ENCODE peak calls at places on chromosomes 1 and 21, in six cellular contexts. T is cardiac fibroblast, M is HTR-8/SVneo, H is G401, A is Right ventricle myocardium superior, C is GM20000. J is an unnamed sample.

GRCh38 chr1:165645654-165646366 is 14.8 kb downstream of the MGST3 start:
- DNase-seq in T (no peak), M (no peak), H (no peak), A (peak), C (no peak), J (no peak)

GRCh38 chr1:164771568-164772350 is 212.8 kb downstream of the PBX1 start:
- DNase-seq in T (peak), M (no peak), H (no peak), A (no peak), C (no peak), J (no peak)

GRCh38 chr1:191490303-191490702 is 668.0 kb upstream of the RGS18 start:
- DNase-seq in T (no peak), M (no peak), H (no peak), A (no peak), C (no peak), J (no peak)

GRCh38 chr21:32392299-32392879 is 423 bp downstream of the URB1 start:
- DNase-seq in T (no peak), M (no peak), H (peak), A (peak), C (no peak), J (no peak)

GRCh38 chr1:21311016-21311415 is 20.8 kb upstream of the ECE1 start:
- DNase-seq in T (peak), M (no peak), H (no peak), A (no peak), C (no peak), J (no peak)

GRCh38 chr1:113734357-113735055 is 24.8 kb downstream of the PHTF1 start:
- DNase-seq in T (no peak), M (no peak), H (no peak), A (no peak), C (no peak), J (no peak)

GRCh38 chr1:54403808-54404261 is 2.4 kb downstream of the SSBP3 start:
- DNase-seq in T (peak), M (peak), H (no peak), A (no peak), C (no peak), J (peak)

GRCh38 chr1:156958247-156958714 is 37.8 kb downstream of the LRRC71 start:
- DNase-seq in T (no peak), M (peak), H (no peak), A (no peak), C (no peak), J (no peak)

GRCh38 chr1:223429821-223430220 is 36.6 kb downstream of the CCDC185 start:
- DNase-seq in T (no peak), M (no peak), H (no peak), A (no peak), C (no peak), J (no peak)

GRCh38 chr1:210231846-210232523 is 611 bp upstream of the SERTAD4 start:
- DNase-seq in T (peak), M (no peak), H (peak), A (no peak), C (no peak), J (no peak)

GRCh38 chr21:23960769-23961168 is 1646.5 kb downstream of the MRPL39 start:
- DNase-seq in T (no peak), M (no peak), H (no peak), A (no peak), C (no peak), J (no peak)

GRCh38 chr1:11653101-11653601 is 1.1 kb downstream of the FBXO2 start:
- DNase-seq in T (no peak), M (peak), H (peak), A (no peak), C (no peak), J (no peak)

GRCh38 chr1:93707956-93708355 is 26.3 kb upstream of the BCAR3 start:
- DNase-seq in T (no peak), M (no peak), H (no peak), A (no peak), C (peak), J (no peak)

GRCh38 chr1:60573726-60574409 is 500.3 kb upstream of the C1orf87 start:
- DNase-seq in T (peak), M (no peak), H (no peak), A (no peak), C (no peak), J (no peak)

GRCh38 chr1:244171241-244171985 is 120.3 kb downstream of the ZBTB18 start:
- DNase-seq in T (no peak), M (no peak), H (peak), A (no peak), C (no peak), J (no peak)

GRCh38 chr21:34553199-34553952 is 41.4 kb upstream of the KCNE1 start:
- DNase-seq in T (peak), M (peak), H (no peak), A (no peak), C (no peak), J (no peak)

GRCh38 chr21:42755766-42756579 is 102.6 kb downstream of the PDE9A start:
- DNase-seq in T (no peak), M (no peak), H (no peak), A (no peak), C (no peak), J (no peak)

GRCh38 chr1:31238612-31238985 is 1.1 kb downstream of the NKAIN1 start:
- DNase-seq in T (no peak), M (no peak), H (no peak), A (no peak), C (no peak), J (no peak)

GRCh38 chr1:119080586-119080985 is 59.9 kb downstream of the WARS2 start:
- DNase-seq in T (peak), M (peak), H (peak), A (no peak), C (no peak), J (no peak)

GRCh38 chr1:7000720-7001119 is 215.5 kb downstream of the CAMTA1 start:
- DNase-seq in T (no peak), M (no peak), H (no peak), A (no peak), C (no peak), J (no peak)

GRCh38 chr1:87682565-87682964 is 353.9 kb downstream of the LMO4 start:
- DNase-seq in T (no peak), M (no peak), H (no peak), A (no peak), C (no peak), J (no peak)

GRCh38 chr1:36349839-36350238 is 26.4 kb upstream of the EVA1B start:
- DNase-seq in T (no peak), M (no peak), H (no peak), A (peak), C (no peak), J (no peak)

GRCh38 chr1:64540265-64540791 is 70.4 kb downstream of the CACHD1 start:
- DNase-seq in T (peak), M (no peak), H (peak), A (no peak), C (no peak), J (no peak)

GRCh38 chr1:57058652-57059501 is 93.1 kb upstream of the C8B start:
- DNase-seq in T (no peak), M (no peak), H (no peak), A (no peak), C (no peak), J (no peak)

GRCh38 chr1:19597463-19598309 is 46.4 kb upstream of the NBL1 start:
- DNase-seq in T (peak), M (peak), H (peak), A (no peak), C (peak), J (no peak)